ENCODE peak calls at places on chromosomes 5 and 9, in six cellular contexts. One of them, this sample, is unnamed.

GRCh38 chr5:32190094-32190493 is 16.0 kb upstream of the GOLPH3 start:
- DNase-seq in endodermal cell: no peak
- DNase-seq in foreskin fibroblast: peak
- DNase-seq in IMR-90: peak
- DNase-seq in tibial nerve: no peak
- DNase-seq in WERI-Rb-1: no peak
- DNase-seq in this sample: no peak

GRCh38 chr5:82105457-82105856 is 133.6 kb downstream of the ATG10 start:
- DNase-seq in foreskin fibroblast: peak
- DNase-seq in IMR-90: peak
- DNase-seq in tibial nerve: no peak
- DNase-seq in endodermal cell: no peak
- DNase-seq in WERI-Rb-1: no peak
- DNase-seq in this sample: peak

GRCh38 chr5:95731571-95732554 is 727 bp downstream of the RHOBTB3 start:
- DNase-seq in tibial nerve: peak
- DNase-seq in foreskin fibroblast: peak
- DNase-seq in WERI-Rb-1: peak
- DNase-seq in endodermal cell: peak
- DNase-seq in IMR-90: peak
- DNase-seq in this sample: peak

GRCh38 chr9:107707419-107707837 is 217.9 kb upstream of the KLF4 start:
- DNase-seq in IMR-90: peak
- DNase-seq in tibial nerve: no peak
- DNase-seq in foreskin fibroblast: peak
- DNase-seq in endodermal cell: no peak
- DNase-seq in WERI-Rb-1: no peak
- DNase-seq in this sample: peak

GRCh38 chr9:4298255-4299005 is 1.4 kb downstream of the GLIS3 start:
- DNase-seq in endodermal cell: peak
- DNase-seq in tibial nerve: peak
- DNase-seq in WERI-Rb-1: peak
- DNase-seq in IMR-90: peak
- DNase-seq in foreskin fibroblast: peak
- DNase-seq in this sample: peak

GRCh38 chr5:93250431-93250830 is 330.6 kb downstream of the NR2F1-AS1 start:
- DNase-seq in tibial nerve: no peak
- DNase-seq in endodermal cell: no peak
- DNase-seq in WERI-Rb-1: no peak
- DNase-seq in IMR-90: no peak
- DNase-seq in foreskin fibroblast: no peak
- DNase-seq in this sample: no peak

GRCh38 chr9:78860806-78861475 is 564.0 kb downstream of the PSAT1 start:
- DNase-seq in endodermal cell: no peak
- DNase-seq in tibial nerve: no peak
- DNase-seq in foreskin fibroblast: peak
- DNase-seq in IMR-90: peak
- DNase-seq in WERI-Rb-1: no peak
- DNase-seq in this sample: peak

GRCh38 chr9:116394070-116394469 is 240.5 kb downstream of the PAPPA start:
- DNase-seq in WERI-Rb-1: no peak
- DNase-seq in IMR-90: no peak
- DNase-seq in tibial nerve: no peak
- DNase-seq in foreskin fibroblast: no peak
- DNase-seq in endodermal cell: no peak
- DNase-seq in this sample: peak

GRCh38 chr5:54404568-54404967 is 50.9 kb upstream of the HSPB3 start:
- DNase-seq in tibial nerve: no peak
- DNase-seq in IMR-90: peak
- DNase-seq in WERI-Rb-1: no peak
- DNase-seq in foreskin fibroblast: peak
- DNase-seq in endodermal cell: no peak
- DNase-seq in this sample: peak

GRCh38 chr5:6576861-6577501 is 55.9 kb downstream of the NSUN2 start:
- DNase-seq in foreskin fibroblast: peak
- DNase-seq in WERI-Rb-1: peak
- DNase-seq in tibial nerve: no peak
- DNase-seq in IMR-90: peak
- DNase-seq in endodermal cell: peak
- DNase-seq in this sample: peak

GRCh38 chr9:136249881-136250559 is 4.4 kb upstream of the QSOX2 start:
- DNase-seq in endodermal cell: no peak
- DNase-seq in tibial nerve: no peak
- DNase-seq in WERI-Rb-1: peak
- DNase-seq in IMR-90: no peak
- DNase-seq in foreskin fibroblast: peak
- DNase-seq in this sample: no peak

GRCh38 chr5:36575367-36575781 is 31.0 kb upstream of the SLC1A3 start:
- DNase-seq in foreskin fibroblast: peak
- DNase-seq in WERI-Rb-1: no peak
- DNase-seq in endodermal cell: no peak
- DNase-seq in IMR-90: peak
- DNase-seq in tibial nerve: no peak
- DNase-seq in this sample: peak

GRCh38 chr5:36777105-36777757 is 99.3 kb upstream of the NIPBL start:
- DNase-seq in IMR-90: peak
- DNase-seq in foreskin fibroblast: peak
- DNase-seq in tibial nerve: no peak
- DNase-seq in WERI-Rb-1: peak
- DNase-seq in endodermal cell: peak
- DNase-seq in this sample: peak

GRCh38 chr9:35556781-35557180 is 48.3 kb upstream of the TESK1 start:
- DNase-seq in WERI-Rb-1: no peak
- DNase-seq in foreskin fibroblast: no peak
- DNase-seq in IMR-90: no peak
- DNase-seq in tibial nerve: no peak
- DNase-seq in endodermal cell: no peak
- DNase-seq in this sample: no peak

GRCh38 chr5:145739824-145740223 is 95.3 kb downstream of the PRELID2 start:
- DNase-seq in foreskin fibroblast: no peak
- DNase-seq in tibial nerve: no peak
- DNase-seq in endodermal cell: no peak
- DNase-seq in WERI-Rb-1: no peak
- DNase-seq in IMR-90: no peak
- DNase-seq in this sample: no peak

GRCh38 chr5:177130211-177131018 is 3.2 kb upstream of the NSD1 start:
- DNase-seq in tibial nerve: no peak
- DNase-seq in endodermal cell: peak
- DNase-seq in foreskin fibroblast: peak
- DNase-seq in WERI-Rb-1: no peak
- DNase-seq in IMR-90: peak
- DNase-seq in this sample: peak

GRCh38 chr9:93121316-93122241 is 12.5 kb downstream of the NINJ1 start:
- DNase-seq in foreskin fibroblast: no peak
- DNase-seq in IMR-90: no peak
- DNase-seq in endodermal cell: peak
- DNase-seq in tibial nerve: peak
- DNase-seq in WERI-Rb-1: no peak
- DNase-seq in this sample: no peak

DNA sequence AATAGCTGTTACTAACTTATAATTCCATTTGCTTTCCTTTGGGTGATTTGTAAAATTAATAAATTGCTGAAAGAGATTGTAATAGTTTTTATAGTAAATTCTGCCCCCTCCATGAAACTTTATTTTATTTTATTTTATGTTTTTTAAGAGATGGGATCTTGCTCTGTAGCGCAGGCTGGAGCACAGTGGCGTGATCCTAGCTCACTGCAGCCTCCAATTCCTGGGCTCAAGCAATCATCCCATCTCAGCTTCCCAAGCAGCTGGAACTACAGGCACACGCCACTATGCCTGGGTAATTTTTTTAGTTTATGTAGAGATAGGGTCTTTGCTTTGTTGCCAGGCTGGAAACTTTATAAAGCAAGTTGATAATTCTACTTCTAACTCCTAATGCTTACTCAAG is 395 bp downstream of the IL33 start:
- DNase-seq in endodermal cell: no peak
- DNase-seq in IMR-90: no peak
- DNase-seq in tibial nerve: no peak
- DNase-seq in foreskin fibroblast: no peak
- DNase-seq in WERI-Rb-1: no peak
- DNase-seq in this sample: no peak
- H3K4me3 ChIP-seq in endodermal cell: no peak
- H3K4me3 ChIP-seq in IMR-90: no peak
- H3K4me3 ChIP-seq in tibial nerve: no peak
- H3K4me3 ChIP-seq in foreskin fibroblast: no peak
- H3K4me3 ChIP-seq in WERI-Rb-1: no peak
- H3K4me3 ChIP-seq in this sample: no peak

GRCh38 chr5:137696481-137696880 is 39.4 kb downstream of the KLHL3 start:
- DNase-seq in endodermal cell: no peak
- DNase-seq in foreskin fibroblast: peak
- DNase-seq in IMR-90: peak
- DNase-seq in WERI-Rb-1: no peak
- DNase-seq in tibial nerve: no peak
- DNase-seq in this sample: no peak

GRCh38 chr5:137699291-137700281 is 36.3 kb downstream of the KLHL3 start:
- DNase-seq in endodermal cell: peak
- DNase-seq in IMR-90: peak
- DNase-seq in tibial nerve: no peak
- DNase-seq in foreskin fibroblast: no peak
- DNase-seq in WERI-Rb-1: no peak
- DNase-seq in this sample: no peak

GRCh38 chr5:137693951-137694721 is 41.8 kb downstream of the KLHL3 start:
- DNase-seq in IMR-90: no peak
- DNase-seq in foreskin fibroblast: no peak
- DNase-seq in endodermal cell: no peak
- DNase-seq in tibial nerve: no peak
- DNase-seq in WERI-Rb-1: peak
- DNase-seq in this sample: no peak

GRCh38 chr5:137693307-137693950 is 42.5 kb downstream of the KLHL3 start:
- DNase-seq in endodermal cell: no peak
- DNase-seq in WERI-Rb-1: no peak
- DNase-seq in foreskin fibroblast: no peak
- DNase-seq in IMR-90: no peak
- DNase-seq in tibial nerve: no peak
- DNase-seq in this sample: no peak

GRCh38 chr5:137695651-137696428 is 40.0 kb downstream of the KLHL3 start:
- DNase-seq in foreskin fibroblast: no peak
- DNase-seq in IMR-90: no peak
- DNase-seq in WERI-Rb-1: no peak
- DNase-seq in endodermal cell: no peak
- DNase-seq in tibial nerve: no peak
- DNase-seq in this sample: no peak
- H3K4me3 ChIP-seq in foreskin fibroblast: no peak
- H3K4me3 ChIP-seq in IMR-90: no peak
- H3K4me3 ChIP-seq in WERI-Rb-1: no peak
- H3K4me3 ChIP-seq in endodermal cell: no peak
- H3K4me3 ChIP-seq in tibial nerve: no peak
- H3K4me3 ChIP-seq in this sample: no peak

GRCh38 chr9:125749951-125750655 is 2.9 kb downstream of the PBX3 start:
- DNase-seq in tibial nerve: no peak
- DNase-seq in foreskin fibroblast: no peak
- DNase-seq in WERI-Rb-1: no peak
- DNase-seq in IMR-90: peak
- DNase-seq in endodermal cell: no peak
- DNase-seq in this sample: peak
- H3K4me3 ChIP-seq in tibial nerve: no peak
- H3K4me3 ChIP-seq in foreskin fibroblast: peak
- H3K4me3 ChIP-seq in WERI-Rb-1: peak
- H3K4me3 ChIP-seq in IMR-90: no peak
- H3K4me3 ChIP-seq in endodermal cell: peak
- H3K4me3 ChIP-seq in this sample: peak

GRCh38 chr5:77644443-77645157 is 6.1 kb upstream of the OTP start:
- DNase-seq in IMR-90: no peak
- DNase-seq in WERI-Rb-1: no peak
- DNase-seq in foreskin fibroblast: no peak
- DNase-seq in tibial nerve: no peak
- DNase-seq in endodermal cell: peak
- DNase-seq in this sample: no peak
- H3K4me3 ChIP-seq in IMR-90: no peak
- H3K4me3 ChIP-seq in WERI-Rb-1: peak
- H3K4me3 ChIP-seq in foreskin fibroblast: no peak
- H3K4me3 ChIP-seq in tibial nerve: no peak
- H3K4me3 ChIP-seq in endodermal cell: peak
- H3K4me3 ChIP-seq in this sample: no peak

GRCh38 chr5:68543212-68543611 is 327.7 kb downstream of the PIK3R1 start:
- DNase-seq in tibial nerve: no peak
- DNase-seq in endodermal cell: no peak
- DNase-seq in foreskin fibroblast: no peak
- DNase-seq in IMR-90: no peak
- DNase-seq in WERI-Rb-1: no peak
- DNase-seq in this sample: no peak

GRCh38 chr5:68547049-68547448 is 331.5 kb downstream of the PIK3R1 start:
- DNase-seq in foreskin fibroblast: no peak
- DNase-seq in WERI-Rb-1: no peak
- DNase-seq in IMR-90: no peak
- DNase-seq in endodermal cell: no peak
- DNase-seq in tibial nerve: no peak
- DNase-seq in this sample: no peak

GRCh38 chr5:68545636-68546325 is 330.2 kb downstream of the PIK3R1 start:
- DNase-seq in endodermal cell: no peak
- DNase-seq in foreskin fibroblast: no peak
- DNase-seq in IMR-90: no peak
- DNase-seq in tibial nerve: no peak
- DNase-seq in WERI-Rb-1: no peak
- DNase-seq in this sample: no peak

GRCh38 chr5:68544091-68544655 is 328.6 kb downstream of the PIK3R1 start:
- DNase-seq in WERI-Rb-1: no peak
- DNase-seq in foreskin fibroblast: no peak
- DNase-seq in endodermal cell: no peak
- DNase-seq in tibial nerve: no peak
- DNase-seq in IMR-90: no peak
- DNase-seq in this sample: peak

DNA sequence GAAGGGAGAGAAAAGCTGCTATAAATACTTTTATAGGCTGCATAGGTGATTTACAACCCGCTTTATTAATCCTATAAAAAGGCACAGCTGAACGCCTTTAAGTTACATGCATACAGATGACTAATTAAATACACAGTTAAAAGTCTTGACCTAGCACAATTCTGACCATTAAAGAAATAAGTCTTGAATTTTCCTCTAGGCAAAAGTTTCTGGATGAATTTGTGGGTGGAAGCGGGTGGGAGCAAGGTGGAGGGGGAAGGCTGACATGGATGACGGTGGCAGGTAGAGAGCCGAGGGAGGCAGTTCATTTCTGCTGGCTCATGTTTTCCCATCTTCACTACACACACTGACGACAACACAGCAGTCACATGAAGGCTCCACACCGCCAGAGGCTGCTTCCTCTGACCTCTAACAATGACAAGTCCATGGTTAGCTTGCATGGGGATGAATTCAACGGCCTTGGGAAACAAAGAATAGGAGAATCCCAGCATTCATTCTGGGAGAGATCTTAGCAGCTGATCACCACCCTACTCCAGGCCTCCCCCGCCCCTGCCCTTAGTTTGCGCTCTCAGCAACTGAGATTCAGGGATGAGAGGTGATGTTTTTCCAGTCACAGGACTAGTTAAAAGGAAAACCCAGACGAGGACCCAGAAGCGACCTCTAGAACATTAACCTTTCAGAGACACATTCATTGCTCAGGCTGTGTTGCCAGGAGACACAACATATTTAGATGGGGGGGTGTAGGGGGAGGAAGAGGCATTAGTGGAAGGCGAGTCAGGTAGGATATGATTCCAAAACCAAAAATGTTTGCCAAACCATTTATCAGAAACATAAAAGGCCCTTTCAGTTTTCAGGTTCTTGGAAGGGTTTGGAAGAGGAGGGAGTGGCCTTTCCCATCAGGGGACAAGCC is 329.4 kb downstream of the PIK3R1 start:
- DNase-seq in WERI-Rb-1: no peak
- DNase-seq in endodermal cell: no peak
- DNase-seq in tibial nerve: no peak
- DNase-seq in foreskin fibroblast: peak
- DNase-seq in IMR-90: peak
- DNase-seq in this sample: peak
- H3K4me3 ChIP-seq in WERI-Rb-1: no peak
- H3K4me3 ChIP-seq in endodermal cell: no peak
- H3K4me3 ChIP-seq in tibial nerve: no peak
- H3K4me3 ChIP-seq in foreskin fibroblast: no peak
- H3K4me3 ChIP-seq in IMR-90: no peak
- H3K4me3 ChIP-seq in this sample: no peak

GRCh38 chr5:121975294-121975693 is 13.5 kb downstream of the SRFBP1 start:
- DNase-seq in IMR-90: no peak
- DNase-seq in tibial nerve: no peak
- DNase-seq in WERI-Rb-1: no peak
- DNase-seq in endodermal cell: no peak
- DNase-seq in foreskin fibroblast: no peak
- DNase-seq in this sample: no peak
- H3K4me3 ChIP-seq in IMR-90: no peak
- H3K4me3 ChIP-seq in tibial nerve: no peak
- H3K4me3 ChIP-seq in WERI-Rb-1: no peak
- H3K4me3 ChIP-seq in endodermal cell: no peak
- H3K4me3 ChIP-seq in foreskin fibroblast: no peak
- H3K4me3 ChIP-seq in this sample: no peak